ENCODE peak calls at places on chromosome 17, in four cellular contexts. E, Z, Q and K are unnamed samples.

GRCh38 chr17:21239680-21240374 is 13.4 kb downstream of the NATD1 start:
- DNase-seq in E (no peak), Z (no peak), Q (no peak), K (peak; percentile 57)

GRCh38 chr17:60163108-60163784 is 13.5 kb downstream of the CA4 start:
- DNase-seq in E (no peak), Z (no peak), Q (no peak), K (no peak)

GRCh38 chr17:70313031-70313430 is 143.7 kb downstream of the KCNJ2 start:
- DNase-seq in E (no peak), Z (no peak), Q (no peak), K (peak; percentile 24)

GRCh38 chr17:55144518-55144917 is 120.2 kb upstream of the HLF start:
- DNase-seq in E (no peak), Z (no peak), Q (no peak), K (no peak)

GRCh38 chr17:4946312-4946976 is 1.9 kb downstream of the PFN1 start:
- DNase-seq in E (no peak), Z (no peak), Q (no peak), K (no peak)

GRCh38 chr17:55609737-55610201 is 98.5 kb upstream of the SMIM36 start:
- DNase-seq in E (no peak), Z (no peak), Q (no peak), K (peak; percentile 95)

GRCh38 chr17:80045703-80046102 is 9.3 kb downstream of the CCDC40 start:
- DNase-seq in E (no peak), Z (no peak), Q (no peak), K (no peak)

GRCh38 chr17:27417596-27418365 is 38.5 kb upstream of the KSR1 start:
- DNase-seq in E (no peak), Z (no peak), Q (no peak), K (no peak)

GRCh38 chr17:49564638-49565037 is 11.0 kb upstream of the NXPH3 start:
- DNase-seq in E (no peak), Z (no peak), Q (no peak), K (no peak)

GRCh38 chr17:81112461-81112860 is 52.8 kb upstream of the PVALEF start:
- DNase-seq in E (no peak), Z (no peak), Q (no peak), K (no peak)

GRCh38 chr17:65051922-65052321 is 4.6 kb downstream of the GNA13 start:
- DNase-seq in E (no peak), Z (no peak), Q (no peak), K (no peak)

GRCh38 chr17:49210158-49211029 is at the start of the genes ABI3 and GNGT2:
- DNase-seq in E (peak; percentile 43), Z (no peak), Q (no peak), K (peak; percentile 46)

GRCh38 chr17:219696-220095 is 38.2 kb upstream of the DOC2B start:
- DNase-seq in E (no peak), Z (no peak), Q (no peak), K (no peak)

GRCh38 chr17:43907425-43907981 is at the start of gene MPP2:
- DNase-seq in E (peak; percentile 58), Z (peak; percentile 81), Q (no peak), K (peak; percentile 79)

GRCh38 chr17:82230627-82231311 is 1.9 kb downstream of the SLC16A3 start:
- DNase-seq in E (peak; percentile 90), Z (peak; percentile 41), Q (no peak), K (peak; percentile 89)

GRCh38 chr17:72506773-72507172 is 386.0 kb downstream of the SOX9 start:
- DNase-seq in E (no peak), Z (no peak), Q (no peak), K (peak; percentile 59)

GRCh38 chr17:32604966-32605365 is 118.2 kb downstream of the CDK5R1 start:
- DNase-seq in E (no peak), Z (no peak), Q (no peak), K (no peak)

GRCh38 chr17:82235056-82235774 is 6.4 kb downstream of the SLC16A3 start:
- DNase-seq in E (peak; percentile 46), Z (no peak), Q (no peak), K (no peak)

GRCh38 chr17:49191407-49191916 is 18.9 kb downstream of the GNGT2 start:
- DNase-seq in E (no peak), Z (no peak), Q (no peak), K (peak; percentile 71)

GRCh38 chr17:47701603-47702002 is 7.6 kb downstream of the TBKBP1 start:
- DNase-seq in E (no peak), Z (no peak), Q (no peak), K (no peak)

GRCh38 chr17:59851431-59852375 is 41.0 kb downstream of the TUBD1 start:
- DNase-seq in E (peak; percentile 50), Z (no peak), Q (peak; percentile 87), K (peak; percentile 94)

GRCh38 chr17:29042679-29043538 is at the start of gene PIPOX:
- DNase-seq in E (no peak), Z (no peak), Q (no peak), K (peak; percentile 80)

GRCh38 chr17:82449136-82449882 is 1.2 kb downstream of the CYBC1 start:
- DNase-seq in E (no peak), Z (no peak), Q (no peak), K (no peak)

GRCh38 chr17:35161281-35161761 is 13.7 kb downstream of the UNC45B start:
- DNase-seq in E (no peak), Z (no peak), Q (no peak), K (peak; percentile 5)

GRCh38 chr17:81924557-81925532 is 2.7 kb downstream of the MAFG start:
- DNase-seq in E (no peak), Z (no peak), Q (no peak), K (no peak)

GRCh38 chr17:16568541-16569357 is at the start of gene ZNF287:
- DNase-seq in E (peak; percentile 93), Z (peak; percentile 93), Q (peak; percentile 41), K (peak; percentile 93)

GRCh38 chr17:64984181-64984580 is 64.9 kb upstream of the LRRC37A3 start:
- DNase-seq in E (no peak), Z (no peak), Q (no peak), K (no peak)

GRCh38 chr17:28792877-28793666 is 49.3 kb downstream of the TRAF4 start:
- DNase-seq in E (no peak), Z (no peak), Q (no peak), K (peak; percentile 49)

GRCh38 chr17:10051112-10051511 is 146.0 kb upstream of the RCVRN start:
- DNase-seq in E (no peak), Z (no peak), Q (no peak), K (peak; percentile 6)

GRCh38 chr17:1239210-1239609 is 31.0 kb upstream of the BHLHA9 start:
- DNase-seq in E (no peak), Z (no peak), Q (no peak), K (peak; percentile 71)

GRCh38 chr17:78142113-78142861 is 3.9 kb upstream of the C17orf99 start:
- DNase-seq in E (no peak), Z (no peak), Q (no peak), K (no peak)

GRCh38 chr17:3046753-3047152 is 16.7 kb downstream of the OR1D5 start:
- DNase-seq in E (no peak), Z (no peak), Q (no peak), K (no peak)

GRCh38 chr17:8121531-8122390 is 2.1 kb downstream of the HES7 start:
- DNase-seq in E (peak; percentile 62), Z (peak; percentile 71), Q (no peak), K (peak; percentile 52)

GRCh38 chr17:17125136-17126084 is 80.7 kb downstream of the PLD6 start:
- DNase-seq in E (no peak), Z (no peak), Q (no peak), K (peak; percentile 47)

GRCh38 chr17:63701477-63702222 is 1.7 kb upstream of the LIMD2 start:
- DNase-seq in E (no peak), Z (no peak), Q (no peak), K (no peak)
- H3K4me3 ChIP-seq in E (peak overlapping the region; percentile 67), Z (no peak overlapping the region), Q (no peak overlapping the region), K (peak overlapping the region; percentile 37)

GRCh38 chr17:37406635-37407455 is at the start of the genes ACACA and TADA2A:
- DNase-seq in E (peak; percentile 84), Z (peak; percentile 92), Q (no peak), K (peak; percentile 60)
- TF ChIP-seq CTCF in E (no peak), Z (no peak), Q (peak; percentile 5), K (no peak)

GRCh38 chr17:75459590-75460267 is 3.3 kb downstream of the TMEM94 start:
- DNase-seq in E (no peak), Z (peak; percentile 81), Q (no peak), K (no peak)
- H3K4me3 ChIP-seq in E (peak overlapping the region; percentile 43), Z (no peak overlapping the region), Q (no peak overlapping the region), K (no peak overlapping the region)

DNA sequence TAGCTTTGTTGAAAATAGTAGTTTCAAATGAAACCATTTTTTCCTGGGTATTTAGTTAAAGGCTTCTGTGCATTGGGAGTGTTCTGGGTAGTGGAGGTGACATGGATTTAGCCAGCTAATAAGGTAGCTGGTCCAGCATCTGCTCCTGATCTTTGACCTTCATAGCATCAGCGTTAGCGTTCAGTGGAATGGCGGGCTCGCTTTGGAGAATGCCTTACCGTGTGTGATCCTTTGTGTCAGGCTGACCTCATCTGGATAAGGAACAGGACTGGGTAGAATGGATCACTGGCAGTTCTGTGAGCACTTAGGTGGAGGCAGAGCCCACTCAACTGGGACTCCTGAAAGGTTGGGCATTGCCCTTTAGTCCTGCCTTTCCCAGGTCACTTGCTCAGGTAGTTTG is 3.7 kb downstream of the SAP30BP start:
- DNase-seq in E (no peak), Z (no peak), Q (no peak), K (no peak)
- TF ChIP-seq CTCF in E (no peak), Z (no peak), Q (no peak), K (no peak)

DNA sequence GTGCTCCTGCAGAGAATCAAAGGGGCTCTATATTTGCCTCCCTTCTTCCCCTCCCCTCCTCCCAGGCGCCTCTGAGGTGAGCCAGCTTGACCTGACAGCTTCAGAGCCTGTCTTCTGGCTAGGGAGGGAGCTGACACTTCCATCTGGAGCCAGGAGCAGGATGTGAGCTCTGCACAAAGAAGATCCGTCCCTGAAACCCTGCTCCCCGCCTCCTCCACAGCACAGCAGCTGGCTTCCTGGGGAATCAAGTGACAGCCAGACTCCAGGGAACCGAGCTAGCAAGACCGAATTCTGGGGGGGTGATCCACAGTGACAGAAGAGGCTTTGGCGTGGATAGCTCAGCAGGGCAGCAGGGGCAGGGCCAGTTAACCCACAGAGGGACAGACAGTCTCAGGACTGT is 37.2 kb downstream of the CCDC182 start:
- DNase-seq in E (peak; percentile 22), Z (no peak), Q (no peak), K (peak; percentile 8)
- H3K4me3 ChIP-seq in E (no peak overlapping the region), Z (no peak overlapping the region), Q (no peak overlapping the region), K (no peak overlapping the region)

GRCh38 chr17:38733315-38734234 is 3.4 kb downstream of the CISD3 start:
- DNase-seq in E (no peak), Z (peak; percentile 63), Q (no peak), K (no peak)
- TF ChIP-seq CTCF in E (no peak), Z (peak; percentile 61), Q (peak; percentile 31), K (peak; percentile 42)

GRCh38 chr17:50891577-50891989 is 25.4 kb upstream of the TOB1 start:
- DNase-seq in E (no peak), Z (no peak), Q (no peak), K (no peak)

GRCh38 chr17:50892101-50892776 is 26.1 kb upstream of the TOB1 start:
- DNase-seq in E (no peak), Z (peak; percentile 73), Q (no peak), K (no peak)

GRCh38 chr17:50887705-50888245 is 21.6 kb upstream of the TOB1 start:
- DNase-seq in E (no peak), Z (no peak), Q (no peak), K (no peak)

GRCh38 chr17:50890675-50891516 is 24.7 kb upstream of the TOB1 start:
- DNase-seq in E (no peak), Z (peak; percentile 78), Q (no peak), K (no peak)

GRCh38 chr17:50889528-50890118 is 23.5 kb upstream of the TOB1 start:
- DNase-seq in E (no peak), Z (peak; percentile 65), Q (no peak), K (no peak)
- H3K4me3 ChIP-seq in E (no peak overlapping the region), Z (no peak overlapping the region), Q (no peak overlapping the region), K (no peak overlapping the region)

GRCh38 chr17:40063034-40063765 is 435 bp downstream of the THRA start:
- DNase-seq in E (peak; percentile 70), Z (peak; percentile 76), Q (no peak), K (peak; percentile 49)
- TF ChIP-seq CTCF in E (no peak), Z (no peak), Q (no peak), K (no peak)